ENCODE peak calls at places on chromosomes 13 and 19, in four cellular contexts. P is DND-41, J is lower lobe of right lung, U is upper lobe of right lung. R is an unnamed sample.
A peak's percentile ranks its signal among the peaks of the same experiment; 100 is the strongest.

GRCh38 chr13:77892491-77892890 is 26.1 kb downstream of the EDNRB start:
- DNase-seq in P (no peak), J (no peak), U (no peak), R (no peak)

GRCh38 chr13:87172166-87172825 is 498.9 kb upstream of the SLITRK5 start:
- DNase-seq in P (no peak), J (no peak), U (no peak), R (no peak)

GRCh38 chr13:59490651-59491050 is 673.1 kb downstream of the DIAPH3 start:
- DNase-seq in P (no peak), J (no peak), U (no peak), R (no peak)

GRCh38 chr19:45191324-45191845 is 12.8 kb downstream of the BLOC1S3 start:
- DNase-seq in P (no peak), J (no peak), U (no peak), R (no peak)

GRCh38 chr19:46609511-46610412 is 8.6 kb downstream of the CALM3 start:
- DNase-seq in P (no peak), J (peak; percentile 28), U (peak; percentile 40), R (no peak)

GRCh38 chr13:95155504-95155903 is 145.7 kb downstream of the ABCC4 start:
- DNase-seq in P (no peak), J (no peak), U (no peak), R (no peak)

GRCh38 chr19:17966497-17967257 is at the start of gene KCNN1:
- DNase-seq in P (no peak), J (no peak), U (no peak), R (no peak)

GRCh38 chr19:49390131-49390977 is 2.3 kb downstream of the KASH5 start:
- DNase-seq in P (no peak), J (no peak), U (no peak), R (no peak)

GRCh38 chr19:52871466-52871865 is 14.0 kb upstream of the ZNF468 start:
- DNase-seq in P (no peak), J (no peak), U (no peak), R (no peak)

GRCh38 chr19:45862271-45862563 is 730 bp downstream of the SYMPK start:
- DNase-seq in P (no peak), J (no peak), U (no peak), R (no peak)

GRCh38 chr19:4455742-4456565 is 1.6 kb downstream of the UBXN6 start:
- DNase-seq in P (no peak), J (peak; percentile 59), U (peak; percentile 79), R (no peak)

GRCh38 chr13:31885994-31886393 is 145.6 kb upstream of the FRY start:
- DNase-seq in P (no peak), J (no peak), U (no peak), R (no peak)

GRCh38 chr13:98332691-98333090 is 155.6 kb upstream of the RNF113B start:
- DNase-seq in P (no peak), J (no peak), U (no peak), R (no peak)

GRCh38 chr19:18098891-18099622 is 1.5 kb downstream of the MAST3 start:
- DNase-seq in P (no peak), J (peak; percentile 53), U (peak; percentile 71), R (peak; percentile 52)

GRCh38 chr19:22605275-22606211 is 28.6 kb upstream of the ZNF492 start:
- DNase-seq in P (no peak), J (no peak), U (no peak), R (no peak)

GRCh38 chr13:99113351-99113750 is 87.3 kb upstream of the UBAC2 start:
- DNase-seq in P (no peak), J (no peak), U (no peak), R (no peak)

GRCh38 chr19:52237771-52238400 is 31.5 kb upstream of the ZNF766 start:
- DNase-seq in P (peak; percentile 65), J (peak; percentile 53), U (no peak), R (peak; percentile 45)

DNA sequence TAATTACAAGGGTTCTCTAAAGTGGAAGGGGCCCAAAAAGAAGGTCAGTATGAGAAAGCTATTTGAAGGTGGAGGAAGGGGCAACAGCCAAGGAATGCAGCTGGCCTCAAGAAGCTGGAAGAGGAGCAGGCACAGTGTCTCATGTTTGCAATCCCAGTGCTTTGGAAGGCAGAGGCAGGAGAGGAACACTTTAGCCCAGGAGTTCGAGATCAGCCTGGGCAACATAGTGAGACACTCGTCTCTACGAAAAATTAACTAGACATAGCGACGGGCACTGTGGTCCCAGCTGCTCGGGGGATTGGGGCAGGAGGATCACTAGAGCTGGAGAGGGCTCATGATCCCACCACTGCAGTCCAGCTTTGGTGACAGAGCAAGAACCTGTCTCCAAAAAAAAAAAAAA is 656 bp upstream of the NEK3 start:
- DNase-seq in P (no peak), J (no peak), U (no peak), R (no peak)
- H3K4me3 ChIP-seq in P (no peak overlapping the region), J (peak overlapping the region; percentile 86), U (peak overlapping the region; percentile 84), R (peak overlapping the region; percentile 62)

DNA sequence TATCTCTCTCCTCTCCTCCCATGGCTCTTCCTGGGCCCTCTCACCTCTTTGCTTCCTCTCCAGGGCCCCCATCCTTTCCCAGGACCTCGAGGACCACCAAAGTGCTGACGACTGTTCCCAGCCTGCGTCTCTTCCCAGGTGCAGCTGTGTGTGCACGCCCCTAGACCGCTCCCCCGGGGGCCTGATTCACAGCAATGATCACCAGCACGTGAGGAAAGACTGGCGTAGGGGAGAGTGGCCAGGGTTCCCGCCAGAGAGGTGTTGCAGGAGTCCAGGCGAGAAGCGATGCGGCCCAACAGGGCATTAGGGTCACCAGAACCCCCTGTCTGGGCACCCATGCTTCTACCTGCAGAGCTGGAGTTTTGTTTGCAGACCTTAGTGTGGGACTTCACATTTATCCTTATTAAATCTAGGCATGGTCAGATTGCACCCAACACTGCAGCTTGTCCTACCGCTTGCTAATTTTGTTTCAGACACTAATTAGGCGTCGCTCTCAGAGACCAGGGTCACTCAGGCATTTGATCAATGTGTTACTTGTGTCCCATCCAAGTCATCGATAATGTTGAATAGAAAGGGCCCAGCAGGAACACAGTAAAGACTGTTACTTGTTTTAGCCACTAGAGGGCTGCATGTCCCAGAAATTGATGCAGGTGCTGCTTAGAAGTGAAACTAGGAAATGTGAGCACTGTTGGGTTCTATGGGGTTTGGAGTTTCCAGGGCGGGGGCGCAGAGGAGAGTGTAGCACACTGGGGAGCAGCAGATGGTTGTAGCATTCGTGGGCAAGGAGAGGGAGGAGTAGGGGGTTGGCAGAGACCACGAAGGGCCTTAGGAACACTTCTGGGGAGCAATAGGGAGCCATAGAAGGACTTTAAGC is 53.2 kb downstream of the CDADC1 start:
- DNase-seq in P (peak; percentile 81), J (peak; percentile 57), U (no peak), R (peak; percentile 46)
- H3K4me3 ChIP-seq in P (peak overlapping the region; percentile 38), J (peak overlapping the region; percentile 41), U (peak overlapping the region; percentile 43), R (peak overlapping the region; percentile 53)

GRCh38 chr13:36067619-36068456 is 63.3 kb downstream of the DCLK1 start:
- DNase-seq in P (no peak), J (no peak), U (no peak), R (no peak)

GRCh38 chr13:36072127-36072526 is 59.1 kb downstream of the DCLK1 start:
- DNase-seq in P (no peak), J (no peak), U (no peak), R (no peak)

GRCh38 chr13:36074659-36075058 is 56.5 kb downstream of the DCLK1 start:
- DNase-seq in P (no peak), J (no peak), U (no peak), R (no peak)

GRCh38 chr13:36072536-36072935 is 58.6 kb downstream of the DCLK1 start:
- DNase-seq in P (no peak), J (no peak), U (no peak), R (no peak)

GRCh38 chr13:36069881-36070366 is 61.3 kb downstream of the DCLK1 start:
- DNase-seq in P (no peak), J (no peak), U (no peak), R (no peak)
- H3K4me3 ChIP-seq in P (no peak overlapping the region), J (no peak overlapping the region), U (no peak overlapping the region), R (no peak overlapping the region)

GRCh38 chr19:38003427-38004099 is 96.6 kb downstream of the SIPA1L3 start:
- DNase-seq in P (peak; percentile 33), J (peak; percentile 80), U (peak; percentile 73), R (no peak)

GRCh38 chr19:38004100-38004504 is 97.1 kb downstream of the SIPA1L3 start:
- DNase-seq in P (no peak), J (no peak), U (no peak), R (no peak)

GRCh38 chr19:38005224-38005614 is 98.2 kb downstream of the SIPA1L3 start:
- DNase-seq in P (no peak), J (no peak), U (no peak), R (no peak)

GRCh38 chr19:38006361-38007045 is 99.5 kb downstream of the SIPA1L3 start:
- DNase-seq in P (no peak), J (no peak), U (no peak), R (no peak)

DNA sequence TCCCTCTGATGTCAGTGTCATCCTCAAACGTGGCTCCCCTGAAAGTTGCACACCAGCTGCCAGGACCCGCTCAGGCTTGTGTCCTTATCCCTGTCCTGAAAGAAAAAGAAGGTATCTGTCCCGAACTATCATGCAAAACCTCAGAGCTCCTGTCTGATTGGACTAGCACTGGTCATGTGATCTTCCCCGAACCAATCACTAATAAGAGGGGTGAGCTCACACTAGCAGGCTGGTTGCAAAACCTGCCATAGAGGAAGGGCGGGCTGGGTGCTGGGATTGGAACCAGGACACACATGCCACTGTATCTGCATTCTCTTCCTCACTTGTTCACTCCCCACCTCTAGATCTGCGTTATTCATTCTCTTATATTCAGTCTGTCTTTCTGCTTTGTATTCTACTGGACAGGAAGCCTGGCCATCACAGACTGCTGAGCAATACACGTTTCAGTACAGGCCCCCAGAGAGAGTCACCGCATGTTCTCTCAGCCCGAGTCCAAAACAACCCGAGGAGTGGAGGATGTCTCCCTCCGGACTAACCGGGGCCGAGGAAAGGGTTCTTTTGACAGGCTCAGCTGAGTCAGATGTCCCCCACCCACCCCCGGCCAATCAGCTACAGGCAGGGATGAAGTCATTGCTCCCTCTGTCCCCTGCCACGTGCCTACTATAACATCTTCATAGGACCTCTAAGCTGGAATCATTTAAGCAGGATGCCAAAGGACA is 97.7 kb downstream of the SIPA1L3 start:
- DNase-seq in P (peak; percentile 9), J (peak; percentile 81), U (peak; percentile 76), R (no peak)
- H3K4me3 ChIP-seq in P (no peak overlapping the region), J (peak overlapping the region; percentile 48), U (peak overlapping the region; percentile 42), R (no peak overlapping the region)

R was measured in CD8-positive, alpha-beta memory T cell.